ENCODE peak calls at places on chromosomes 3 and 15, in five cellular contexts. A, V, Q, F and W are unnamed samples.

GRCh38 chr3:71987828-71988227 is 202.9 kb upstream of the PROK2 start:
- DNase-seq in A (no peak), V (no peak), Q (no peak), F (no peak), W (no peak)

GRCh38 chr3:188979236-188979635 is 192.5 kb upstream of the TPRG1 start:
- DNase-seq in A (no peak), V (no peak), Q (no peak), F (no peak), W (no peak)

GRCh38 chr3:179943097-179943880 is 93.4 kb downstream of the PEX5L start:
- DNase-seq in A (no peak), V (no peak), Q (no peak), F (no peak), W (no peak)

GRCh38 chr15:41079717-41080116 is 36.4 kb downstream of the INO80 start:
- DNase-seq in A (no peak), V (no peak), Q (no peak), F (no peak), W (no peak)

GRCh38 chr15:101013769-101014223 is 94.6 kb downstream of the LRRK1 start:
- DNase-seq in A (no peak), V (no peak), Q (no peak), F (no peak), W (peak; percentile 80)

GRCh38 chr3:103947062-103947461 is 1419.6 kb upstream of the ALCAM start:
- DNase-seq in A (no peak), V (no peak), Q (no peak), F (no peak), W (no peak)

GRCh38 chr3:122392868-122393844 is 9.2 kb downstream of the FAM162A start:
- DNase-seq in A (no peak), V (peak; percentile 34), Q (peak; percentile 6), F (peak; percentile 73), W (no peak)

GRCh38 chr15:76866716-76867321 is 38.3 kb downstream of the SCAPER start:
- DNase-seq in A (no peak), V (peak; percentile 35), Q (peak; percentile 5), F (peak; percentile 65), W (no peak)

GRCh38 chr3:1987983-1988382 is 110.7 kb upstream of the CNTN4 start:
- DNase-seq in A (no peak), V (no peak), Q (peak; percentile 64), F (no peak), W (no peak)

GRCh38 chr15:97995192-97995591 is 34.7 kb downstream of the ARRDC4 start:
- DNase-seq in A (no peak), V (no peak), Q (no peak), F (no peak), W (no peak)

GRCh38 chr15:97992831-97993230 is 32.3 kb downstream of the ARRDC4 start:
- DNase-seq in A (no peak), V (no peak), Q (no peak), F (no peak), W (no peak)

GRCh38 chr15:97993310-97993738 is 32.8 kb downstream of the ARRDC4 start:
- DNase-seq in A (no peak), V (no peak), Q (no peak), F (no peak), W (no peak)

GRCh38 chr15:97998307-97999071 is 38.0 kb downstream of the ARRDC4 start:
- DNase-seq in A (no peak), V (no peak), Q (no peak), F (no peak), W (no peak)

DNA sequence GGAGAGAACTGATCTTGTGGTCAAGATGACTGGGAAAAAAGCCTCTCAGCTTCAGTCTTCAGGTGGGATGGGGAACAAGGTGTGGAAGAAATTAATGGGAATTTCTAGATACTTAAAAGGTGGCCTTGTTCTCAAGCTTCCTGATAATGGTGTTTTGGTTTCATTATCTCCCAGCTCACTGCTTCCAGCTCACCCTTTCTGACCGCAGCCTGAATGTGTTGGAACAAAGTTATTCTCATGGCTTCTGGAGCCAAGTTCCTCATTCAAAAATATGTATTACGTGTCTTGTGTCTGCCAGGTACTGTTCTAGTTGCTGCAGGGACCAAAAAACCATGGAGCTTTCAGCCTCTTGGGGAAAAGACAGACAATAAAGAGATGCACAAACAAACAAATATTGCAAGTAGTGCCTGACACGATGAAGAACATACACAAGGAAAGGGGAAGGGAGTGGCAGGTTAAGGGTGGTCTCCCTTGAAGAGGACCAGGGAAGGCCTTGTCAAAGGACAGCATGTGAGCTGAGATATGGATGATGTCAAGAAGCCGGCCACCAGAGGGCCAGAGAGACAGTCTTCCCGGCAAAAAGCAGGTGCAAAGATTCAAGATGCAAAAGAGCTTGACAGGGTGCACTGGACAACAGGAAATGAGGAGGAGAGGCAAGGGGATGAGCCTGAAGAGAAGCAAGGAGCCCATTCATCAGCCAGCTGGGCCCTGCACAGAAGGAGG is 35.5 kb downstream of the ARRDC4 start:
- DNase-seq in A (no peak), V (no peak), Q (peak; percentile 29), F (peak; percentile 5), W (no peak)
- TF ChIP-seq CTCF in A (peak; percentile 22), V (no peak), Q (no peak), F (peak; percentile 4), W (peak; percentile 52)

GRCh38 chr3:153038779-153039178 is 123.2 kb upstream of the RAP2B start:
- DNase-seq in A (no peak), V (no peak), Q (no peak), F (peak; percentile 24), W (no peak)
- TF ChIP-seq CTCF in A (no peak), V (no peak), Q (no peak), F (no peak), W (no peak)

GRCh38 chr3:120182613-120183524 is 88.6 kb upstream of the GSK3B start:
- DNase-seq in A (no peak), V (peak; percentile 36), Q (peak; percentile 21), F (peak; percentile 76), W (peak; percentile 48)
- TF ChIP-seq CTCF in A (no peak), V (no peak), Q (no peak), F (peak; percentile 37), W (peak; percentile 60)

GRCh38 chr15:90822204-90822955 is 46.0 kb upstream of the FURIN start:
- DNase-seq in A (no peak), V (no peak), Q (no peak), F (no peak), W (no peak)
- TF ChIP-seq CTCF in A (no peak), V (no peak), Q (no peak), F (no peak), W (no peak)

DNA sequence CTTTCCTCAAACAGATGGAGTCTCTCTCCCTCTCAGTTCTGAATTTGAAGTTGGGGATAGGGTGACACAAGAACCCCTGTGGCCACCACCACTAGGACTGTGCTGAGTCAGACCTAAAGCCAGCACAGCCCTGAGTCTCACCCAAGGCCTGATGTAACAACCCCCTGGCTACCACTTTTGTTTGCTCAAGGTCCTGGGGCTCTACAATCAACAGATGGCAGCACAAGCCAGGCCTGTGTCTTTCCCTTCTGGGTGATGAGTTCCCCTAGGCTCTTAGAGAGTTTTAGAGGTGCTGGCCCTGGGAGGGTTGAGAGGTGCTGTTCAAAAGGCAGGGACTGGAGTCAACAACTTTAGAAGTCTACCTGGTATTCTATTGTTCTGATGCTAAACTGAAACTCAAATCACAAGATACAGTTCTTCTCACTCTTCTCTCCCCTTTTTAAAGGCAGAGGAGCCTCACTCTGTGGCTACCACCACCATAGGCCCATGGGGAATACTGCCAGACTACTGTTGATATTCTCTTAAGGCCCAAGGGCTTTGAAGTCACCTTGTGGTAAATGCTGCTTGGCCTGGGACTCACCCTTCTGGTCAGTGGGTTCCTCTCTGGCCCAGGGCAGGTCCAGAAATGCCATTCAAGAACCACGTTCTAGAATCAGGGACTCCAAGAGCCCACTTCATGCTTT is 6.5 kb downstream of the OR5K4 start:
- DNase-seq in A (no peak), V (no peak), Q (no peak), F (peak; percentile 9), W (no peak)
- TF ChIP-seq CTCF in A (no peak), V (no peak), Q (no peak), F (no peak), W (no peak)